ENCODE peak calls at places on chromosomes 2 and 18, in eight cellular contexts. Q is SK-MEL-5; S is GDM1; Z is stimulated activated CD8-positive, alpha-beta memory T cell treated with anti-CD3 and anti-CD28 coated beads, Interleukin-15, amount 100 ng/mL, for 24 hours; R is posterior cingulate gyrus; M is HEK293T; O is memory B cell; A is fibroblast of lung. H is an unnamed sample.

GRCh38 chr2:31131871-31132270 is 6.4 kb downstream of the GALNT14 start:
- DNase-seq in Q (no peak), R (no peak), Z (no peak), A (no peak), S (no peak), M (no peak), O (no peak), H (no peak)

GRCh38 chr18:61379827-61380226 is 46.6 kb downstream of the CDH20 start:
- DNase-seq in O (no peak), R (no peak), A (no peak), Q (no peak), S (no peak), Z (no peak), M (no peak), H (no peak)

GRCh38 chr2:142892715-142893114 is 15.3 kb downstream of the KYNU start:
- DNase-seq in A (no peak), R (no peak), M (no peak), Q (no peak), O (peak; percentile 28), S (no peak), Z (no peak), H (no peak)

GRCh38 chr18:42574871-42575270 is 540.6 kb downstream of the RIT2 start:
- DNase-seq in S (no peak), M (no peak), O (no peak), R (no peak), A (no peak), Q (no peak), Z (no peak), H (no peak)

GRCh38 chr2:240999873-241000541 is 1.6 kb downstream of the SNED1 start:
- DNase-seq in A (no peak), M (no peak), Q (no peak), S (no peak), Z (no peak), O (no peak), R (no peak), H (no peak)

GRCh38 chr2:99998981-99999380 is 143.4 kb downstream of the AFF3 start:
- DNase-seq in S (no peak), A (no peak), R (no peak), Z (no peak), O (no peak), M (no peak), Q (no peak), H (no peak)

GRCh38 chr2:240565267-240566202 is 2.7 kb upstream of the RNPEPL1 start:
- DNase-seq in Q (peak; percentile 68), R (no peak), M (no peak), S (peak; percentile 95), O (peak; percentile 73), Z (peak; percentile 65), A (peak; percentile 71), H (peak; percentile 90)

GRCh38 chr2:72887032-72887835 is at the start of gene SPR:
- DNase-seq in A (peak; percentile 61), R (peak; percentile 80), Z (peak; percentile 41), Q (peak; percentile 84), M (peak; percentile 68), S (peak; percentile 5), O (peak; percentile 35), H (peak; percentile 65)

GRCh38 chr2:241215421-241215820 is 26.9 kb downstream of the ANO7 start:
- DNase-seq in A (no peak), Z (no peak), O (no peak), M (no peak), Q (no peak), R (no peak), S (no peak), H (no peak)

GRCh38 chr2:39867268-39867667 is 88.2 kb upstream of the THUMPD2 start:
- DNase-seq in A (no peak), S (no peak), O (no peak), Z (no peak), M (no peak), R (no peak), Q (peak; percentile 58), H (peak; percentile 66)